ENCODE peak calls at places on chromosomes 16 and 17, in nine cellular contexts. D, L, Y, G, I, R, V, B and Q are unnamed samples.

GRCh38 chr16:84754353-84754856 is 54.6 kb downstream of the USP10 start:
- DNase-seq in D (peak), V (peak), B (peak), G (peak), L (peak), R (peak), Y (peak), I (peak), Q (peak)

GRCh38 chr16:56532714-56533113 is 12.9 kb upstream of the BBS2 start:
- DNase-seq in G (no peak), D (no peak), R (no peak), B (no peak), I (no peak), V (no peak), L (no peak), Y (peak), Q (no peak)

GRCh38 chr17:55391244-55391757 is 30.3 kb downstream of the MMD start:
- DNase-seq in R (no peak), B (no peak), Y (no peak), I (no peak), D (no peak), G (no peak), L (no peak), V (no peak), Q (no peak)

GRCh38 chr16:20363191-20363590 is 10.7 kb upstream of the UMOD start:
- DNase-seq in I (no peak), V (no peak), L (no peak), Y (no peak), R (no peak), G (no peak), D (no peak), B (no peak), Q (no peak)

GRCh38 chr17:36534117-36534880 is at the start of gene MYO19:
- DNase-seq in I (peak), L (no peak), R (peak), V (peak), G (peak), B (no peak), Y (peak), D (peak), Q (peak)

GRCh38 chr17:48213797-48214196 is 106.2 kb downstream of the SNX11 start:
- DNase-seq in D (no peak), B (no peak), I (no peak), R (no peak), G (no peak), L (no peak), V (no peak), Y (no peak), Q (no peak)

GRCh38 chr17:44648963-44649362 is 7.3 kb upstream of the MEIOC start:
- DNase-seq in I (no peak), Y (no peak), L (no peak), D (no peak), B (no peak), R (no peak), V (no peak), G (no peak), Q (no peak)

GRCh38 chr17:79721993-79722671 is 8.6 kb upstream of the ENPP7 start:
- DNase-seq in V (no peak), B (no peak), I (no peak), Y (no peak), G (no peak), R (no peak), D (no peak), L (no peak), Q (no peak)

GRCh38 chr17:82236142-82236971 is 7.5 kb downstream of the SLC16A3 start:
- DNase-seq in G (peak), I (peak), V (peak), B (peak), L (no peak), Y (no peak), R (peak), D (no peak), Q (peak)

GRCh38 chr17:74760404-74761105 is 12.1 kb downstream of the NHERF1 start:
- DNase-seq in R (no peak), Y (peak), D (no peak), L (no peak), V (no peak), B (peak), G (no peak), I (no peak), Q (no peak)

GRCh38 chr16:11914210-11914758 is 1.5 kb downstream of the GSPT1 start:
- DNase-seq in Y (no peak), G (no peak), R (peak), B (no peak), I (peak), D (no peak), V (peak), L (no peak), Q (peak)

GRCh38 chr17:76493505-76494167 is 7.6 kb downstream of the RHBDF2 start:
- DNase-seq in V (peak), I (no peak), G (no peak), Y (no peak), L (no peak), D (no peak), R (peak), B (no peak), Q (peak)

GRCh38 chr17:74859439-74860228 is at the start of gene GRIN2C:
- DNase-seq in Y (no peak), B (no peak), R (no peak), V (no peak), D (no peak), G (no peak), L (no peak), I (no peak), Q (no peak)

GRCh38 chr16:19833176-19833575 is 51.5 kb downstream of the GPRC5B start:
- DNase-seq in I (no peak), B (no peak), R (no peak), G (no peak), Y (no peak), L (no peak), D (no peak), V (no peak), Q (no peak)

GRCh38 chr16:7579454-7579853 is 246.8 kb downstream of the RBFOX1 start:
- DNase-seq in D (no peak), B (no peak), V (no peak), L (no peak), Y (no peak), G (no peak), R (no peak), I (no peak), Q (no peak)

GRCh38 chr17:74771319-74771914 is 4.7 kb downstream of the NAT9 start:
- DNase-seq in R (no peak), V (no peak), G (no peak), L (no peak), I (no peak), D (no peak), Y (no peak), B (no peak), Q (no peak)

GRCh38 chr17:78313735-78314648 is 45.9 kb downstream of the SOCS3 start:
- DNase-seq in B (no peak), Y (peak), D (peak), G (peak), V (peak), R (peak), L (no peak), I (peak), Q (peak)

GRCh38 chr16:88688013-88688778 is 1.9 kb upstream of the SNAI3 start:
- DNase-seq in G (no peak), L (no peak), I (no peak), Y (no peak), V (no peak), D (no peak), B (no peak), R (no peak), Q (no peak)

GRCh38 chr16:11793840-11794239 is 3.2 kb downstream of the ZC3H7A start:
- DNase-seq in Y (no peak), L (no peak), D (no peak), V (no peak), B (no peak), I (no peak), R (no peak), G (no peak), Q (no peak)

GRCh38 chr17:68302066-68302564 is 10.8 kb downstream of the ARSG start:
- DNase-seq in Y (no peak), I (no peak), G (no peak), D (no peak), R (no peak), B (no peak), V (no peak), L (no peak), Q (no peak)

GRCh38 chr16:23187341-23187740 is 4.8 kb downstream of the SCNN1G start:
- DNase-seq in V (no peak), Y (no peak), I (no peak), B (no peak), D (no peak), R (peak), G (no peak), L (no peak), Q (no peak)